ENCODE peak calls at places on chromosomes 1 and 21, in seven cellular contexts. L is A549, P is SK-N-SH, V is K562, A is H1, S is HepG2, C is GM12878. Z is an unnamed sample.

GRCh38 chr1:193421487-193421886 is 235.1 kb upstream of the B3GALT2 start:
- DNase-seq in A (no peak), C (no peak), P (no peak), V (no peak), S (no peak), L (no peak), Z (no peak)

GRCh38 chr1:50098490-50099109 is 10.1 kb upstream of the ELAVL4 start:
- DNase-seq in S (no peak), P (no peak), A (no peak), V (no peak), L (no peak), C (no peak), Z (no peak)

GRCh38 chr1:67691712-67692111 is 6.7 kb downstream of the GADD45A start:
- DNase-seq in P (no peak), S (no peak), L (no peak), A (no peak), V (no peak), C (no peak), Z (no peak)

GRCh38 chr1:11712285-11712684 is 20.8 kb downstream of the DRAXIN start:
- DNase-seq in V (no peak), P (no peak), C (no peak), A (no peak), S (no peak), L (no peak), Z (no peak)

GRCh38 chr1:40409467-40409866 is 35.9 kb downstream of the SMAP2 start:
- DNase-seq in L (no peak), S (no peak), A (no peak), C (no peak), V (no peak), P (no peak), Z (no peak)

GRCh38 chr21:45477176-45478114 is 64.8 kb downstream of the SLC19A1 start:
- DNase-seq in V (no peak), P (no peak), A (no peak), C (no peak), L (no peak), S (no peak), Z (no peak)

GRCh38 chr1:161801955-161802354 is 35.8 kb downstream of the ATF6 start:
- DNase-seq in C (no peak), P (no peak), S (no peak), V (no peak), L (no peak), A (no peak), Z (no peak)

GRCh38 chr1:62481681-62482080 is 44.8 kb downstream of the USP1 start:
- DNase-seq in P (no peak), S (no peak), A (no peak), L (no peak), V (no peak), C (no peak), Z (peak)

GRCh38 chr1:232221790-232222499 is 408.0 kb downstream of the SIPA1L2 start:
- DNase-seq in A (peak), C (no peak), V (no peak), S (no peak), P (no peak), L (peak), Z (peak)

GRCh38 chr1:242017580-242018233 is 18.8 kb upstream of the MAP1LC3C start:
- DNase-seq in C (no peak), L (peak), V (peak), A (peak), S (peak), P (peak), Z (peak)

GRCh38 chr1:116929961-116930592 is 20.4 kb downstream of the PTGFRN start:
- DNase-seq in A (no peak), C (no peak), S (no peak), V (peak), P (no peak), L (no peak), Z (no peak)

GRCh38 chr21:41831453-41831831 is 47.7 kb downstream of the PRDM15 start:
- DNase-seq in S (no peak), A (no peak), P (no peak), C (no peak), V (no peak), L (no peak), Z (no peak)

DNA sequence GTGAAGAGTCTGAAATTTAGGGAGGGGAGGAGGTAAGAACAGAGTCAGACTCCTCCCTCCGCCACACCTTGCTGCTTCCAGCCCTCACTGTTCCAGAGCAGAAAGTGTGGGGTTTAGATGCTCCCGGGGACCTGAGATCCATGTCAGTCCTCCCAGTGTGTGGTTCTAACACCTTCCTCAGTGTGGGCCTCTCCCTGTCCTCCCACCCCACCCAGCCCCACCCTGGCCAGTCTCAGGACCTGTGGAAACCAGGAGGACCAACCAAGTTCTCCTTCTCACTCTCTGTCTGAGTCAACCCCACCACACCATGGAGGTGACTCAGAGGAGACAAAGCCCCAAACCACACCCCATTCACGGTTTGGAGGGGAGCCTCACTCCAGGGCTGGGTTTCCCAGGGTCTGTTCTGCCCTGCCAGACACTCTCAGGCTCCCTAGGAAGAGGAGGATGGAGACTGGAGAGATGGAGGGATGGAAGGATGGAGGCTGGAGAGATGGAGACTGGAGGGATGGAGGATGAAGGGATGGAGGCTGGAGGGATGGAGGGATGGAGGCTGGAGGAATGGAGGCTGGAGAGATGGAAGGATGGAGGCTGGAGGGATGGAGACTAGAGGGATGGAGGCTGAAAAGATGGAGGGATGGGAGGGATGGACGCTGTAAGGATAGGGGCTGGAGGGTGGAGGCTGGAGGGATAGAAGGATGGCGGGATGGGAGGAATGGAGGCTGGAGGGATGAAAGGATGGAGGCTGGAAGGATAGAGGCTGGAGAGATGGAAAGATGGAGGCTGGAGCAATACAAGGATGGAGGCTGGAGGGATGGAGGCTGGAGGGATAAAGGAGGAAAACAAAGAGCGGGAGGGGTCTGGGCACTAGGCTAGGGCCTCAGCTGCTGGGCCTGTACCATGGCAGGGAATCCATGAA is 100.9 kb upstream of the RUNX3 start:
- DNase-seq in P (no peak), L (no peak), V (no peak), S (no peak), C (peak), A (no peak), Z (peak)
- TF ChIP-seq RAD21 in P (no peak), L (no peak), V (no peak), S (no peak), C (no peak), A (no peak), Z (no peak)

GRCh38 chr1:154442006-154442740 is 37.0 kb downstream of the IL6R start:
- DNase-seq in A (peak), P (no peak), L (no peak), V (peak), S (no peak), C (no peak), Z (peak)

GRCh38 chr1:154445040-154445472 is 39.9 kb downstream of the IL6R start:
- DNase-seq in P (no peak), S (no peak), A (no peak), L (no peak), C (peak), V (no peak), Z (peak)

GRCh38 chr1:154448271-154448905 is 43.2 kb downstream of the IL6R start:
- DNase-seq in A (no peak), S (no peak), C (no peak), L (no peak), P (no peak), V (no peak), Z (no peak)

GRCh38 chr1:154443274-154444013 is 38.3 kb downstream of the IL6R start:
- DNase-seq in A (no peak), C (no peak), S (no peak), V (no peak), P (no peak), L (no peak), Z (no peak)

GRCh38 chr1:154446292-154446691 is 41.1 kb downstream of the IL6R start:
- DNase-seq in C (no peak), P (no peak), A (no peak), L (no peak), S (no peak), V (no peak), Z (peak)
- TF ChIP-seq RFX5 in C (no peak), P (no peak), A (no peak), L (no peak), S (no peak), V (no peak), Z (no peak)

GRCh38 chr21:17270234-17270633 is 242.6 kb upstream of the CXADR start:
- DNase-seq in A (no peak), C (no peak), V (peak), P (peak), L (peak), S (peak), Z (peak)
- TF ChIP-seq RAD21 in A (peak), C (peak), V (no peak), P (peak), L (peak), S (no peak), Z (peak)

GRCh38 chr1:197557302-197557701 is 218.0 kb downstream of the DENND1B start:
- DNase-seq in V (no peak), A (no peak), S (peak), L (peak), C (no peak), P (no peak), Z (peak)
- TF ChIP-seq RFX5 in V (no peak), A (no peak), S (no peak), L (no peak), C (no peak), P (no peak), Z (no peak)

Z was measured in IMR-90.